ENCODE peak calls at places on chromosomes 5 and 9, in nine cellular contexts. One of them, this sample, is unnamed.
A peak's percentile ranks its signal among the peaks of the same experiment; 100 is the strongest.

GRCh38 chr5:135843571-135844337 is 9.3 kb downstream of the SLC25A48 start:
- DNase-seq in mesothelial cell of epicardium: no peak
- DNase-seq in GM20000: no peak
- DNase-seq in dorsolateral prefrontal cortex: peak; percentile 56
- DNase-seq in BE2C: no peak
- DNase-seq in GM12865: no peak
- DNase-seq in astrocyte of the spinal cord: no peak
- DNase-seq in cardiac muscle cell: no peak
- DNase-seq in HFF-Myc: no peak
- DNase-seq in this sample: no peak

GRCh38 chr5:67771221-67771620 is 444.3 kb upstream of the PIK3R1 start:
- DNase-seq in mesothelial cell of epicardium: no peak
- DNase-seq in GM20000: no peak
- DNase-seq in dorsolateral prefrontal cortex: no peak
- DNase-seq in BE2C: no peak
- DNase-seq in GM12865: no peak
- DNase-seq in astrocyte of the spinal cord: no peak
- DNase-seq in cardiac muscle cell: no peak
- DNase-seq in HFF-Myc: no peak
- DNase-seq in this sample: no peak

GRCh38 chr5:169384661-169385060 is 83.7 kb upstream of the SLIT3 start:
- DNase-seq in mesothelial cell of epicardium: no peak
- DNase-seq in GM20000: no peak
- DNase-seq in dorsolateral prefrontal cortex: no peak
- DNase-seq in BE2C: no peak
- DNase-seq in GM12865: no peak
- DNase-seq in astrocyte of the spinal cord: peak; percentile 4
- DNase-seq in cardiac muscle cell: peak; percentile 11
- DNase-seq in HFF-Myc: no peak
- DNase-seq in this sample: no peak

GRCh38 chr9:135500071-135500524 is 384 bp upstream of the MRPS2 start:
- DNase-seq in mesothelial cell of epicardium: no peak
- DNase-seq in GM20000: no peak
- DNase-seq in dorsolateral prefrontal cortex: no peak
- DNase-seq in BE2C: no peak
- DNase-seq in GM12865: no peak
- DNase-seq in astrocyte of the spinal cord: no peak
- DNase-seq in cardiac muscle cell: no peak
- DNase-seq in HFF-Myc: no peak
- DNase-seq in this sample: no peak

GRCh38 chr5:168947212-168947868 is 353.6 kb downstream of the SLIT3 start:
- DNase-seq in mesothelial cell of epicardium: peak; percentile 40
- DNase-seq in GM20000: peak; percentile 51
- DNase-seq in dorsolateral prefrontal cortex: no peak
- DNase-seq in BE2C: peak; percentile 90
- DNase-seq in GM12865: peak; percentile 59
- DNase-seq in astrocyte of the spinal cord: peak; percentile 29
- DNase-seq in cardiac muscle cell: peak; percentile 71
- DNase-seq in HFF-Myc: no peak
- DNase-seq in this sample: peak; percentile 73

GRCh38 chr9:129491486-129491855 is 129.4 kb downstream of the C9orf50 start:
- DNase-seq in mesothelial cell of epicardium: no peak
- DNase-seq in GM20000: no peak
- DNase-seq in dorsolateral prefrontal cortex: no peak
- DNase-seq in BE2C: no peak
- DNase-seq in GM12865: no peak
- DNase-seq in astrocyte of the spinal cord: no peak
- DNase-seq in cardiac muscle cell: no peak
- DNase-seq in HFF-Myc: no peak
- DNase-seq in this sample: no peak

GRCh38 chr9:99221266-99221622 is 498 bp downstream of the ALG2 start:
- DNase-seq in mesothelial cell of epicardium: no peak
- DNase-seq in GM20000: no peak
- DNase-seq in dorsolateral prefrontal cortex: no peak
- DNase-seq in BE2C: no peak
- DNase-seq in GM12865: no peak
- DNase-seq in astrocyte of the spinal cord: no peak
- DNase-seq in cardiac muscle cell: no peak
- DNase-seq in HFF-Myc: no peak
- DNase-seq in this sample: no peak

GRCh38 chr9:109857337-109857736 is 77.3 kb downstream of the PALM2AKAP2 start:
- DNase-seq in mesothelial cell of epicardium: no peak
- DNase-seq in GM20000: no peak
- DNase-seq in dorsolateral prefrontal cortex: no peak
- DNase-seq in BE2C: no peak
- DNase-seq in GM12865: no peak
- DNase-seq in astrocyte of the spinal cord: no peak
- DNase-seq in cardiac muscle cell: no peak
- DNase-seq in HFF-Myc: no peak
- DNase-seq in this sample: no peak

GRCh38 chr9:71791875-71792274 is 23.6 kb upstream of the CEMIP2 start:
- DNase-seq in mesothelial cell of epicardium: no peak
- DNase-seq in GM20000: no peak
- DNase-seq in dorsolateral prefrontal cortex: no peak
- DNase-seq in BE2C: no peak
- DNase-seq in GM12865: no peak
- DNase-seq in astrocyte of the spinal cord: no peak
- DNase-seq in cardiac muscle cell: no peak
- DNase-seq in HFF-Myc: no peak
- DNase-seq in this sample: no peak

GRCh38 chr5:34858798-34859197 is 19.8 kb downstream of the TTC23L start:
- DNase-seq in mesothelial cell of epicardium: no peak
- DNase-seq in GM20000: no peak
- DNase-seq in dorsolateral prefrontal cortex: no peak
- DNase-seq in BE2C: no peak
- DNase-seq in GM12865: no peak
- DNase-seq in astrocyte of the spinal cord: no peak
- DNase-seq in cardiac muscle cell: no peak
- DNase-seq in HFF-Myc: no peak
- DNase-seq in this sample: no peak

GRCh38 chr9:138066049-138066448 is 188.5 kb downstream of the CACNA1B start:
- DNase-seq in mesothelial cell of epicardium: no peak
- DNase-seq in GM20000: no peak
- DNase-seq in dorsolateral prefrontal cortex: peak; percentile 23
- DNase-seq in BE2C: no peak
- DNase-seq in GM12865: no peak
- DNase-seq in astrocyte of the spinal cord: no peak
- DNase-seq in cardiac muscle cell: no peak
- DNase-seq in HFF-Myc: no peak
- DNase-seq in this sample: no peak

GRCh38 chr5:14491505-14491904 is 90.1 kb upstream of the OTULINL start:
- DNase-seq in mesothelial cell of epicardium: no peak
- DNase-seq in GM20000: no peak
- DNase-seq in dorsolateral prefrontal cortex: no peak
- DNase-seq in BE2C: no peak
- DNase-seq in GM12865: no peak
- DNase-seq in astrocyte of the spinal cord: peak; percentile 57
- DNase-seq in cardiac muscle cell: no peak
- DNase-seq in HFF-Myc: no peak
- DNase-seq in this sample: no peak

GRCh38 chr5:107957023-107957422 is 286.3 kb upstream of the EFNA5 start:
- DNase-seq in mesothelial cell of epicardium: no peak
- DNase-seq in GM20000: no peak
- DNase-seq in dorsolateral prefrontal cortex: no peak
- DNase-seq in BE2C: no peak
- DNase-seq in GM12865: no peak
- DNase-seq in astrocyte of the spinal cord: no peak
- DNase-seq in cardiac muscle cell: no peak
- DNase-seq in HFF-Myc: no peak
- DNase-seq in this sample: no peak

DNA sequence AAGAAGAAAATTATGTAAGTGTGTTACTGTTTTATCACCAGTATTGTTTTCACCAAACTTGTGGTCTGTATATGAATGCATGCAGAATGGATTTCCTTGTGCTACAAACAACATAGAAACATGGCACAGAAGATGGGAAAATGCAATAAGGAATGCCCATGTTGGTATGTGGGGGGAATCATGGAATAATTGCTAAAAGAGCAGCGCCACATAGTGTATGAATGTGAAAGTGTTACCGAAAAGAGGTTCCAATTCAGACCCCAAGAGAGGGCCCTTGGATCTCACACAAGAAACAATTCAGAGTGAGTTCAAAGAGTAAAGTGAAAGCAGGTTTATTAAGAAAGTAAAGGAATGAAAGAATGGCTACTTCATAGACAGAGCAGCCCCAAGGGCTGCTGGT is 26.4 kb upstream of the TYRP1 start:
- DNase-seq in mesothelial cell of epicardium: no peak
- DNase-seq in GM20000: no peak
- DNase-seq in dorsolateral prefrontal cortex: no peak
- DNase-seq in BE2C: no peak
- DNase-seq in GM12865: no peak
- DNase-seq in astrocyte of the spinal cord: no peak
- DNase-seq in cardiac muscle cell: peak; percentile 5
- DNase-seq in HFF-Myc: no peak
- DNase-seq in this sample: no peak
- TF ChIP-seq CTCF in mesothelial cell of epicardium: no peak
- TF ChIP-seq CTCF in GM20000: no peak
- TF ChIP-seq CTCF in dorsolateral prefrontal cortex: no peak
- TF ChIP-seq CTCF in BE2C: peak; percentile 61
- TF ChIP-seq CTCF in GM12865: peak; percentile 7
- TF ChIP-seq CTCF in astrocyte of the spinal cord: peak; percentile 4
- TF ChIP-seq CTCF in cardiac muscle cell: peak; percentile 35
- TF ChIP-seq CTCF in HFF-Myc: no peak
- TF ChIP-seq CTCF in this sample: no peak

DNA sequence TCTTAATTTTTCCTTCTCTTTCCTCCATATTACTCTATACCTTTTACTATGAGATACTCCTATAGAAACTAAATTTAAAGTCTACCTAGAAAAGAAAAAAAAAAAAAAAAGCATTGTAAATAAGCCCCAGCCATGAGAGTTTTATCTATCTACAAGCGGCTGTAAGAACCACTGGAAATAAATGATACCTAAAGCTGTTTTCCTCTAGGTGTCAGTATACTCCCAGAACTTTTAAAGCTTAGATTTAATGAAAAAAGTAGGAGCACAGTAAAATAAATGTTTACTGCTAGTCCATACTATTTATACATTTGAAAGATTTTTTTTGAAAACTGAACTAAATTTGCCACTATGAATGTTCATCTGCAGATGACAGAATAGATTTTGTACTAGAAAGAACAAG is 26.2 kb downstream of the TYRP1 start:
- DNase-seq in mesothelial cell of epicardium: no peak
- DNase-seq in GM20000: no peak
- DNase-seq in dorsolateral prefrontal cortex: no peak
- DNase-seq in BE2C: no peak
- DNase-seq in GM12865: no peak
- DNase-seq in astrocyte of the spinal cord: peak; percentile 63
- DNase-seq in cardiac muscle cell: peak; percentile 26
- DNase-seq in HFF-Myc: no peak
- DNase-seq in this sample: no peak
- TF ChIP-seq CTCF in mesothelial cell of epicardium: peak; percentile 49
- TF ChIP-seq CTCF in GM20000: no peak
- TF ChIP-seq CTCF in dorsolateral prefrontal cortex: peak; percentile 65
- TF ChIP-seq CTCF in BE2C: peak; percentile 56
- TF ChIP-seq CTCF in GM12865: no peak
- TF ChIP-seq CTCF in astrocyte of the spinal cord: peak; percentile 53
- TF ChIP-seq CTCF in cardiac muscle cell: peak; percentile 60
- TF ChIP-seq CTCF in HFF-Myc: peak; percentile 29
- TF ChIP-seq CTCF in this sample: no peak

GRCh38 chr5:150497274-150497988 is 10.5 kb upstream of the NDST1 start:
- DNase-seq in mesothelial cell of epicardium: no peak
- DNase-seq in GM20000: no peak
- DNase-seq in dorsolateral prefrontal cortex: peak; percentile 70
- DNase-seq in BE2C: peak; percentile 90
- DNase-seq in GM12865: no peak
- DNase-seq in astrocyte of the spinal cord: peak; percentile 94
- DNase-seq in cardiac muscle cell: no peak
- DNase-seq in HFF-Myc: peak; percentile 82
- DNase-seq in this sample: no peak
- TF ChIP-seq CTCF in mesothelial cell of epicardium: no peak
- TF ChIP-seq CTCF in GM20000: no peak
- TF ChIP-seq CTCF in dorsolateral prefrontal cortex: no peak
- TF ChIP-seq CTCF in BE2C: no peak
- TF ChIP-seq CTCF in GM12865: no peak
- TF ChIP-seq CTCF in astrocyte of the spinal cord: no peak
- TF ChIP-seq CTCF in cardiac muscle cell: peak; percentile 2
- TF ChIP-seq CTCF in HFF-Myc: no peak
- TF ChIP-seq CTCF in this sample: no peak

GRCh38 chr9:18849186-18849724 is 183.8 kb downstream of the SAXO1 start:
- DNase-seq in mesothelial cell of epicardium: no peak
- DNase-seq in GM20000: no peak
- DNase-seq in dorsolateral prefrontal cortex: no peak
- DNase-seq in BE2C: no peak
- DNase-seq in GM12865: no peak
- DNase-seq in astrocyte of the spinal cord: no peak
- DNase-seq in cardiac muscle cell: no peak
- DNase-seq in HFF-Myc: no peak
- DNase-seq in this sample: no peak

GRCh38 chr9:18851069-18851468 is 181.9 kb downstream of the SAXO1 start:
- DNase-seq in mesothelial cell of epicardium: no peak
- DNase-seq in GM20000: no peak
- DNase-seq in dorsolateral prefrontal cortex: no peak
- DNase-seq in BE2C: no peak
- DNase-seq in GM12865: no peak
- DNase-seq in astrocyte of the spinal cord: no peak
- DNase-seq in cardiac muscle cell: no peak
- DNase-seq in HFF-Myc: no peak
- DNase-seq in this sample: no peak

GRCh38 chr9:18847576-18848275 is 185.3 kb downstream of the SAXO1 start:
- DNase-seq in mesothelial cell of epicardium: no peak
- DNase-seq in GM20000: no peak
- DNase-seq in dorsolateral prefrontal cortex: no peak
- DNase-seq in BE2C: peak; percentile 61
- DNase-seq in GM12865: no peak
- DNase-seq in astrocyte of the spinal cord: no peak
- DNase-seq in cardiac muscle cell: no peak
- DNase-seq in HFF-Myc: peak; percentile 7
- DNase-seq in this sample: no peak

GRCh38 chr9:18848657-18849056 is 184.4 kb downstream of the SAXO1 start:
- DNase-seq in mesothelial cell of epicardium: no peak
- DNase-seq in GM20000: no peak
- DNase-seq in dorsolateral prefrontal cortex: no peak
- DNase-seq in BE2C: no peak
- DNase-seq in GM12865: no peak
- DNase-seq in astrocyte of the spinal cord: no peak
- DNase-seq in cardiac muscle cell: no peak
- DNase-seq in HFF-Myc: no peak
- DNase-seq in this sample: no peak

DNA sequence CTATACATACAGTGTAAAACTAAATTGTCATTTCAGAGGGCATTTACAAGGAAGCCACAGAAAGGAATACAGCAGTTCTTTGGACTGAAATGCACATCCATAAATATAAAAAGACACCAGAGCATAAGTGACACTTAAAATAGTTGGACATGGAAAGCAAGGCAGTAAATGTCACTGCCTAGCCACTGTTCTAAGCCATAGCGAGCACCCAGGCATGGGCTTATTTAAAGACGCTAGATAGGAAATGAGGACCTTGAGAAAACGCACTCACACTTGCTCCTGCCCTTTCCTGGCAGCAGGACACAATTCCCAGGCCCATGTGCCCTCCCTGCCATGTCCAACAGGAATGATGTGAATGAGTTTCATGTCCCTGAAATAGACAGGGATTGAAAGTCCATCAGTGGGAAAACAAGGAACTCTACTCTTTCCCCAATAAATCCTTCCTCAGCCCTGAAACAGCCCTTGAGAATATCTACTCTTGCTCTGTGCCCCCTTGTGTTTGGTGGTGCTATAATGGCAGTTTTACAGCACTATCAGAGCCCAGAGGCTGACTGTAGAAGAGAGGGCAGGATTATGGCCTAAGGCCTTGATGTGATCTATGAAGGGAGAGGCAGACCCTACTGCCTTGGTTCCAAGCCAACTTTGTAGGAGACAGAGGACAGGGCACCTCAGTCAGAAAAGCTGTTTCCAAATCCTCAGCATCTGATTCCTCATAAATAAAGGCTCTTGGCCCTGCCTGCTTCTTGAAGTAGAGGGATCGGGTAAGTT is 182.9 kb downstream of the SAXO1 start:
- DNase-seq in mesothelial cell of epicardium: no peak
- DNase-seq in GM20000: no peak
- DNase-seq in dorsolateral prefrontal cortex: no peak
- DNase-seq in BE2C: peak; percentile 59
- DNase-seq in GM12865: no peak
- DNase-seq in astrocyte of the spinal cord: no peak
- DNase-seq in cardiac muscle cell: no peak
- DNase-seq in HFF-Myc: no peak
- DNase-seq in this sample: no peak
- TF ChIP-seq CTCF in mesothelial cell of epicardium: no peak
- TF ChIP-seq CTCF in GM20000: no peak
- TF ChIP-seq CTCF in dorsolateral prefrontal cortex: no peak
- TF ChIP-seq CTCF in BE2C: peak; percentile 40
- TF ChIP-seq CTCF in GM12865: no peak
- TF ChIP-seq CTCF in astrocyte of the spinal cord: no peak
- TF ChIP-seq CTCF in cardiac muscle cell: no peak
- TF ChIP-seq CTCF in HFF-Myc: no peak
- TF ChIP-seq CTCF in this sample: no peak